ENCODE peak calls at places on chromosome 1, in six cellular contexts. I is astrocyte of the spinal cord; Y is CD8-positive, alpha-beta T cell; M is OCI-LY7; F is PC-9; G is kidney epithelial cell. Q is an unnamed sample.

GRCh38 chr1:244214009-244214967 is 163.2 kb downstream of the ZBTB18 start:
- DNase-seq in M (no peak), I (peak), F (peak), G (peak), Y (no peak), Q (peak)

GRCh38 chr1:117608213-117608612 is 2.4 kb downstream of the TENT5C start:
- DNase-seq in G (no peak), M (no peak), F (no peak), I (no peak), Y (no peak), Q (no peak)

GRCh38 chr1:156430305-156430704 is 61.3 kb downstream of the RHBG start:
- DNase-seq in F (no peak), G (no peak), Y (no peak), M (no peak), I (no peak), Q (no peak)

GRCh38 chr1:217673387-217673786 is 42.2 kb downstream of the SPATA17 start:
- DNase-seq in M (no peak), G (no peak), I (no peak), F (no peak), Y (no peak), Q (no peak)

GRCh38 chr1:213983589-213984386 is 4.0 kb upstream of the PROX1 start:
- DNase-seq in G (no peak), F (no peak), Y (no peak), M (no peak), I (no peak), Q (no peak)

GRCh38 chr1:154453577-154454352 is 48.3 kb upstream of the TDRD10 start:
- DNase-seq in I (peak), G (no peak), Y (no peak), F (no peak), M (no peak), Q (peak)

GRCh38 chr1:202871367-202871766 is 17.6 kb downstream of the RABIF start:
- DNase-seq in F (no peak), M (no peak), G (no peak), Y (no peak), I (no peak), Q (no peak)

GRCh38 chr1:56803561-56804156 is 15.5 kb downstream of the FYB2 start:
- DNase-seq in F (peak), I (no peak), M (peak), G (no peak), Y (no peak), Q (peak)

GRCh38 chr1:56563045-56563444 is 16.3 kb downstream of the PLPP3 start:
- DNase-seq in M (no peak), G (no peak), Y (no peak), F (no peak), I (no peak), Q (no peak)

GRCh38 chr1:4488018-4488417 is 166.4 kb upstream of the AJAP1 start:
- DNase-seq in G (no peak), F (no peak), M (no peak), I (no peak), Y (no peak), Q (no peak)

GRCh38 chr1:114353233-114353632 is 157.8 kb downstream of the TRIM33 start:
- DNase-seq in F (peak), I (peak), Y (no peak), M (peak), G (peak), Q (peak)

GRCh38 chr1:37175666-37176215 is 141.4 kb upstream of the GRIK3 start:
- DNase-seq in G (no peak), Y (no peak), I (no peak), M (no peak), F (no peak), Q (no peak)

GRCh38 chr1:10308001-10308400 is 90.9 kb upstream of the PGD start:
- DNase-seq in I (no peak), Y (peak), G (no peak), M (peak), F (no peak), Q (no peak)

GRCh38 chr1:226185153-226186036 is 1.1 kb downstream of the ACBD3 start:
- DNase-seq in G (no peak), F (no peak), Y (no peak), I (peak), M (peak), Q (no peak)

GRCh38 chr1:117857434-117857833 is 72.0 kb downstream of the GDAP2 start:
- DNase-seq in G (no peak), I (no peak), F (no peak), Y (no peak), M (no peak), Q (peak)

GRCh38 chr1:14725641-14726213 is 127.2 kb downstream of the KAZN start:
- DNase-seq in I (no peak), F (no peak), M (no peak), Y (no peak), G (no peak), Q (no peak)

GRCh38 chr1:36142121-36142520 is 7.2 kb downstream of the TRAPPC3 start:
- DNase-seq in Y (no peak), M (no peak), F (no peak), G (no peak), I (no peak), Q (no peak)

GRCh38 chr1:4509206-4509605 is 145.2 kb upstream of the AJAP1 start:
- DNase-seq in G (no peak), I (no peak), M (no peak), F (no peak), Y (no peak), Q (no peak)

GRCh38 chr1:55669308-55669707 is 454.1 kb upstream of the USP24 start:
- DNase-seq in I (no peak), Y (no peak), G (no peak), M (no peak), F (no peak), Q (no peak)

GRCh38 chr1:6330410-6330827 is 63.1 kb downstream of the ACOT7 start:
- DNase-seq in G (no peak), Y (no peak), M (no peak), F (no peak), I (peak), Q (peak)

GRCh38 chr1:112836642-112837041 is 119.4 kb downstream of the SLC16A1 start:
- DNase-seq in Y (no peak), I (no peak), G (no peak), F (no peak), M (no peak), Q (no peak)

GRCh38 chr1:27341525-27342252 is at the start of gene SYTL1:
- DNase-seq in Y (peak), G (no peak), F (peak), I (peak), M (peak), Q (no peak)

GRCh38 chr1:224108991-224109390 is 4.9 kb upstream of the FBXO28 start:
- DNase-seq in Y (no peak), I (no peak), G (no peak), M (no peak), F (no peak), Q (no peak)

GRCh38 chr1:184757891-184758290 is 3.2 kb upstream of the EDEM3 start:
- DNase-seq in F (no peak), I (no peak), Y (no peak), G (no peak), M (no peak), Q (no peak)

GRCh38 chr1:21509351-21510112 is at the start of gene ALPL:
- DNase-seq in M (no peak), Y (no peak), I (no peak), F (no peak), G (no peak), Q (no peak)
- H3K4me3 ChIP-seq in M (no peak), Y (peak), I (peak), F (no peak), G (peak), Q (peak)

DNA sequence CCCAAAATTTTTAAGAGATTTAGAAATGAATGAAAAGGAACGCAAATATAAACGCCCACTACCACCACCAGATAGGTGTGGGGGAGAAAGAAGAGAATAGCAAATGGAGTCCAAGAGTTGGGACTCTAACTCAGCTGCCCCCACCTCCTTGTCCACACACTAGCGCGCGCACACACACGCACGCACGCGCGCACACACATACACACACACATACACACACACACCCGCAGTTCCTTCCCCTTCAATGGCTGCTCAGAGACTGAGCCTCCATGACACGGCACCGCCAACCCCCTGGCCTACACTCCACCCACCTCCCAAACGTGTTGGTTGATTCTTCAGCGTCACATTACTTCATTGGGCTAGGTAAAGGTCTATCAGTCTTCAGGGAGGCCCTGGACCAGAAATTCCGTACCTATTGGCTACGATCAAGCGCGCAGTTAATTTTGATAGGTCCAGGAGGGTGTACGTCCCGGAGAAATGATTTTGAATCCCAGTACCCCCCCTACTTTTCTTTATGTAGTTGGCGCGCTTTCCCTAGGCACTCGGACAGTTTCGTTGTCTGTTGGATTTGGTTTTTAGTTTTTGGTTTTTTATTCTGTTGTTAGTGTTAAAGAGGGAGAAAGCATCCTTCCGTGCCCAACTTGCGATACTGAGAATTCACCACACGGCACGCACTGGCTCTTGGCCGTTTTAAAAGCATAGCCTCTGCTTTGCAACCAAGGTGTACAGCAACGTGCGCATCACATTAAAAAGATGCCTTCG is at the start of gene ANP32E:
- DNase-seq in G (peak), M (peak), F (peak), Y (peak), I (peak), Q (peak)
- TF ChIP-seq CTCF in G (no peak), M (peak), F (no peak), Y (no peak), I (peak), Q (no peak)

GRCh38 chr1:32361674-32362473 is 411 bp downstream of the FAM229A start:
- DNase-seq in G (no peak), M (no peak), I (no peak), Y (peak), F (peak), Q (no peak)
- H3K4me3 ChIP-seq in G (peak), M (no peak), I (peak), Y (peak), F (peak), Q (peak)

DNA sequence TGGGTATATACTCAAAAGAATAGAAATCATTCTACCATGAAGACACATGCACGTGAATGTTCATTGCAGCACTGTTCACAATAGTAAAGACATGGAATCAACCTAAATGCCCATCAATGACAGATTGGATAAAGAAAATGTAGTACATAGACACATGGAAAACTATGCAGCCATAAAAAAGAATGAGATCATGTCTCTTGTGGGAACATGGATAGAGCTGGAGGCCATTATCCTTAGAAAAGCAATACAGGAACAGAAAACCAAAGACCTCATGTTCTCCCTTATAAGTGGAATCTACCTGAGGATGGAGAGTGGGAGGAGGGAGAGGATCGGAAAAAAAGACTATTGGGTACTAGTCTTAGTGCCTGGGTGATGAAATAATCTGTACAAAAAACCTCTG is 143.9 kb downstream of the RHOU start:
- DNase-seq in F (no peak), G (no peak), I (no peak), M (no peak), Y (no peak), Q (no peak)
- TF ChIP-seq CTCF in F (no peak), G (no peak), I (no peak), M (no peak), Y (no peak), Q (no peak)

Q was measured in HFF-Myc.